ENCODE peak calls at places on chromosomes 6 and 20, in four cellular contexts. C, T, E and S are unnamed samples.

GRCh38 chr6:30150151-30150550 is 10.9 kb downstream of the TRIM10 start:
- DNase-seq in T (no peak), C (no peak), E (no peak), S (no peak)

GRCh38 chr6:12150812-12151432 is 138.8 kb downstream of the HIVEP1 start:
- DNase-seq in E (no peak), T (no peak), C (no peak), S (no peak)

GRCh38 chr6:42378536-42378935 is 73.2 kb downstream of the TRERF1 start:
- DNase-seq in T (no peak), C (no peak), E (no peak), S (no peak)

GRCh38 chr20:52761867-52762266 is 210.3 kb upstream of the TSHZ2 start:
- DNase-seq in C (no peak), T (no peak), E (no peak), S (peak)

GRCh38 chr20:47251154-47252020 is 105.1 kb downstream of the ZMYND8 start:
- DNase-seq in E (no peak), T (no peak), C (no peak), S (no peak)

GRCh38 chr6:154257074-154257473 is 99.5 kb downstream of the IPCEF1 start:
- DNase-seq in E (no peak), T (no peak), C (no peak), S (peak)

GRCh38 chr6:22666021-22666420 is 96.7 kb downstream of the HDGFL1 start:
- DNase-seq in E (no peak), T (no peak), C (no peak), S (no peak)

GRCh38 chr6:3749390-3749978 is 2.0 kb downstream of the PXDC1 start:
- DNase-seq in E (no peak), C (no peak), T (no peak), S (no peak)

GRCh38 chr20:62382306-62383198 is 4.4 kb upstream of the RPS21 start:
- DNase-seq in E (peak), C (peak), T (peak), S (peak)

GRCh38 chr6:71619836-71620235 is 266.5 kb upstream of the RIMS1 start:
- DNase-seq in C (peak), E (no peak), T (peak), S (no peak)

DNA sequence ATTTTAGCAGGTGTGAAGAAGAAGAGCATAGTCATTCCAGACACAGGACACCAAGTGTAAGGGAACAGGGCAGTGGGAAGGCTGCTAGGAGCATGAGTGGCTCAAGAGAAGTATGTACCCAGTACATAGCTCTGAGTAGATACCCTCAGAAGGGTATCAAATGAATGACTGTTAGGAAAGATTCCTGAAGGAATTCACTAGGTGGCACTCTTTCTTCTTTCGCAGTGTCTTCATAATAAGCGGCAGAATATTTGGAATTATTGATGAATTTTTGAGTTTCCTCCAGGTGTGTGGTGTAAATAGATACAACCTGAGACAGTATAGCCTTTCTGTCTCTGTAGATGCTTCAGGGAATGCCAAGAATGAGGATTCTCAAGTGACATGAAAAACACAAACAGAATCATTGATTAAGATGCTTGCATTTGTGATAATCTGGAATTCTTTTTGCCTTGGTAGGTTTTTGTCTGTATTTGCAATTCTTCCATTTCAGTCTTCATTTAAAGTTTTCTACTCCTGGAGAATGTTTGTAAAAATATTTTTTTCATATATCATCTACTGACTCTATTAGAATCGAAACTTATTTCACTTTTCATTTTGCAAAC is 264.3 kb upstream of the RIMS1 start:
- DNase-seq in T (peak), C (peak), E (no peak), S (peak)
- TF ChIP-seq CTCF in T (peak), C (peak), E (no peak), S (peak)

DNA sequence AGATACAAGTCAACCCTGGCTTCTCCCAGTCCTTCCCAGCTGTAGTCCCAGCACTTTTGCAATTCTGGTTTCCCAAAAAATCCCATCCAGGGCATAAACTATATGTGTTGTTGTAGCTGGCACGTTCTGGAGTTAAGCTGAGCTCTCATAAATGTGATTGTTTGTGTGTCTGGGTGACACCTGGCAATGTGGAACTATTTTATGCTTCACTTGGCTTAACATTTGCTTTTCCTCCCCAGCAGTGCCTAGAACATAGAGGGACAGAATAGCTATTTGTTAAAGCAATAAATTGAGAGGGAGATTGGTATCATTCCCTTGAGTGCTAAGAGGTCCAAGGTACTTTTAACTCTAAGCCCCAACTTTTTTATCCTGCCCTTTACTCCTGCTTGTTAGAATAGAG is 575.9 kb upstream of the NOX3 start:
- DNase-seq in C (no peak), E (no peak), T (no peak), S (no peak)
- TF ChIP-seq CTCF in C (no peak), E (no peak), T (no peak), S (no peak)

GRCh38 chr6:96016781-96017180 is 1.0 kb downstream of the FUT9 start:
- DNase-seq in C (no peak), T (no peak), E (no peak), S (no peak)

GRCh38 chr6:96014846-96015245 is 928 bp upstream of the FUT9 start:
- DNase-seq in T (no peak), C (no peak), E (no peak), S (no peak)

GRCh38 chr6:96013531-96013930 is 2.2 kb upstream of the FUT9 start:
- DNase-seq in T (no peak), C (no peak), E (no peak), S (no peak)

GRCh38 chr6:96015321-96015790 is 418 bp upstream of the FUT9 start:
- DNase-seq in E (no peak), C (no peak), T (no peak), S (no peak)

GRCh38 chr6:96015791-96016776 is at the start of gene FUT9:
- DNase-seq in C (no peak), E (no peak), T (no peak), S (no peak)
- TF ChIP-seq CTCF in C (no peak), E (no peak), T (no peak), S (no peak)

DNA sequence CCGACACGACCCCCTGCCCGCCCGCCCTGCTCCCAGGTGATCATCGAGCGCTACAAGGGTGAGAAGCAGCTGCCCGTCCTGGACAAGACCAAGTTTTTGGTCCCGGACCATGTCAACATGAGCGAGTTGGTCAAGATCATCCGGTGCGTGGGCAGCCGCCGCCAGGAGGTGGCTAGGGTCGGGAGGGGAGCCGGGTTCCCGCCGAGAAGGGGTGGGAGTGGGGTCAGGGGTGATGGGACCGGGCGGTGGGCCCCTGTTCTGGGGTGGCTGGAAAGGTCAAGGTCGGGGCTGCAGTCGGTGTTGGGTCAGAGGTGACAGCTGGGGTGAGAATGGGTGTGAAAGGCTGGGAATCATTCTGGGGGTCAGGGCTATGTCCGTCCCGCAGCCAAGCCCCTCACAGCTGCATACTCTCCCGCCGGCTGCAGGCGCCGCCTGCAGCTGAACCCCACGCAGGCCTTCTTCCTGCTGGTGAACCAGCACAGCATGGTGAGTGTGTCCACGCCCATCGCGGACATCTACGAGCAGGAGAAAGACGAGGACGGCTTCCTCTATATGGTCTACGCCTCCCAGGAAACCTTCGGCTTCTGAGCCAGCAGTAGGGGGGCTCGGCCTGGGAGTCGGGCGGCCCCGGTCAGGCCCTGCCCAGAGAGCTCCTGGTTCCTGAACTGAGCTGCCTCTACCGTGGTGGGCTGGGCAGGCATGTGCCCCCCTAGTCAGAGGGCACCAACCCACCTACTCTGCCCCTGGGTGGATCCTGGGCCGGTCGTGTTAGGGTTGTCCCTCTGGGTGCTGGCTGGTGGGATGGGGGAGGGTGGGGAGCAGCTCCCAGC is 1.0 kb downstream of the MAP1LC3A start:
- DNase-seq in T (no peak), C (no peak), E (no peak), S (no peak)
- TF ChIP-seq CTCF in T (no peak), C (peak), E (no peak), S (no peak)

DNA sequence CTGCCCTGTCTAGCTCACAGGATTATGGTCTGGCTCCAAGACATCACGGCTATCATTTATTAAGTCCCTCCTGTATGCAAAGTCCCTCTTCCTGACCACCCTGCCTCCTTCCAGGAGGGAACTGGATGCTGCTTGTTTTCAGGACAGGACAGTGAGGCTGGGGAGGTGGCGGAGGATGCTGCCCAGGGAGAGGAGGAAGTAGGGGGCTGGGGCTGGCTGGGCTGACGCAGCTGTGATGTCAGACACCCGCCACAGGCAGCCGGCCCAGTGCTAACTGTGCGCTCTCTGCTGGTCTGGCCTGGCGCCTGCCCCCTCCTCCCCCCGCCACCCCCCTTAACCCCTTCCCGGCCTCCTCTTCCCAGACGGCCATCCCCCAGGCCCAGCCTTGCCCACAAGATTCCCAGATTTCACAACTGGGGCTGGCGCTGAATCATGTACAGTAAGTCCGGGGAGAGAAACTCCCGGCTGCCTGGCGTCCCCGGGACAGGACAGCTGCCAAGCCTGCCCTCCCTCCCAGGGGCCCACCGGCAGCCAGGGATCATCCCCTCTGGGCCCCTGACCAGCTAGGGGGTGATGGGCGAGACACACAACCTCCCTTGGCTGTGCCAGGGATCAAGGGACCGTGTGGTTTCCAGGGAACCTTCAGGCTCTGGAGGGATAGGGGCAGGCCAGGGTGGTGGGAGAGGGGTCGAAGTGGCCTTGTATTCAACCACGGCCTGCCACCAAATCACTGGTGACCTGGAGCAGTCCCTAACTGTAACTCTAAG is 118.1 kb downstream of the CEBPB start:
- DNase-seq in C (peak), T (peak), E (no peak), S (peak)
- TF ChIP-seq CTCF in C (peak), T (peak), E (no peak), S (no peak)

DNA sequence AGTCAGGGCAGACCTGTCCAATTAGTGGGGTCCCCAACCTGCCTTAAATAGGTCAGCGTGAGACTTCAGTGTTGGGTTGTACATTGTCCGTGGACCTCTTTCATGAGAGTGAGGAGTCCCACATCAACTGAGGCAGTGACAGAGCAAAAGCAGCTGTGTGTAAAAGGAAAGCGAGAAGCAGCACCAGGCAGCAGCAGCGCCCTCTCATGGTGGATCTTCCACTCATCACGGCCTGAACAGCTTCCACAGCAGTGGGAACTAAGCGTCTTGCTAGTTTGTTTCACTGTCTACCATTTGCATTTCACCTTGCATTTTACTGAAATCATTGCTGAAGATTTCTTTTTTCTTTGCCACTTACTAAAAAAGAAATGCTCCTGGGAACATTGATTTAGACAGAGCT is 333.8 kb downstream of the PKHD1 start:
- DNase-seq in T (no peak), C (no peak), E (no peak), S (no peak)
- TF ChIP-seq CTCF in T (no peak), C (no peak), E (peak), S (no peak)